ENCODE peak calls at places on chromosomes 11 and 22, in six cellular contexts. S is T47D, Q is AG09309, W is T-helper 9 cell, X is ecto neural progenitor cell, U is H9. P is an unnamed sample.

GRCh38 chr22:31692186-31692886 is 30.3 kb upstream of the PISD start:
- DNase-seq in S (no peak), Q (no peak), U (no peak), X (no peak), W (no peak), P (no peak)

GRCh38 chr22:35119494-35119893 is 53.5 kb downstream of the ISX start:
- DNase-seq in U (no peak), W (no peak), Q (no peak), X (no peak), S (no peak), P (no peak)

GRCh38 chr11:66124564-66124963 is 54.5 kb downstream of the PACS1 start:
- DNase-seq in X (no peak), W (no peak), S (no peak), U (no peak), Q (no peak), P (no peak)

GRCh38 chr11:15770798-15771414 is 585.4 kb downstream of the SOX6 start:
- DNase-seq in Q (no peak), U (peak), W (no peak), X (peak), S (no peak), P (no peak)

GRCh38 chr11:72378704-72379383 is 55.5 kb downstream of the CLPB start:
- DNase-seq in S (no peak), U (no peak), X (no peak), W (no peak), Q (peak), P (no peak)

GRCh38 chr11:4891996-4892640 is 10.4 kb downstream of the OR51T1 start:
- DNase-seq in S (no peak), Q (no peak), W (no peak), U (no peak), X (no peak), P (no peak)

GRCh38 chr11:72736452-72737069 is 15.6 kb downstream of the ARAP1 start:
- DNase-seq in W (peak), U (no peak), X (no peak), Q (no peak), S (no peak), P (peak)

GRCh38 chr11:44208976-44209603 is 100.8 kb downstream of the ALX4 start:
- DNase-seq in X (no peak), Q (no peak), S (no peak), W (no peak), U (no peak), P (no peak)

GRCh38 chr11:27471067-27471587 is 1.5 kb downstream of the LGR4 start:
- DNase-seq in U (no peak), Q (no peak), X (no peak), W (no peak), S (no peak), P (no peak)

GRCh38 chr11:57474751-57475115 is 14.4 kb downstream of the RTN4RL2 start:
- DNase-seq in Q (no peak), X (no peak), U (no peak), W (no peak), S (no peak), P (no peak)

GRCh38 chr11:18248561-18248960 is at the start of gene SAA2:
- DNase-seq in X (no peak), U (no peak), Q (no peak), S (no peak), W (no peak), P (no peak)

GRCh38 chr11:69383372-69383771 is 89.4 kb downstream of the MYEOV start:
- DNase-seq in W (no peak), X (no peak), U (peak), Q (no peak), S (no peak), P (no peak)

GRCh38 chr11:62889484-62890437 is 9.1 kb downstream of the SLC3A2 start:
- DNase-seq in S (no peak), U (no peak), Q (no peak), W (no peak), X (no peak), P (no peak)

GRCh38 chr11:108496643-108497256 is 1.4 kb downstream of the POGLUT3 start:
- DNase-seq in U (no peak), W (no peak), X (no peak), S (peak), Q (no peak), P (no peak)

GRCh38 chr22:45534339-45535192 is 31.9 kb downstream of the FBLN1 start:
- DNase-seq in Q (no peak), X (no peak), S (no peak), W (no peak), U (no peak), P (no peak)

GRCh38 chr22:36464715-36465231 is 16.7 kb downstream of the TXN2 start:
- DNase-seq in Q (no peak), W (no peak), S (no peak), X (no peak), U (no peak), P (no peak)

GRCh38 chr11:7673724-7674434 is 579 bp upstream of the CYB5R2 start:
- DNase-seq in U (peak), Q (no peak), W (no peak), S (no peak), X (peak), P (no peak)

GRCh38 chr11:113874920-113875413 is 405 bp downstream of the USP28 start:
- DNase-seq in W (no peak), S (peak), X (no peak), U (no peak), Q (no peak), P (peak)